ENCODE peak calls at places on chromosomes 12 and 14, in ten cellular contexts. O is ovary; Q is A549; M is kidney; F is neural progenitor cell; L is psoas muscle; X is breast epithelium; N is HCT116; J is osteoblast; P is CD8-positive, alpha-beta T cell. K is an unnamed sample.
A peak's percentile ranks its signal among the peaks of the same experiment; 100 is the strongest.

GRCh38 chr12:1777798-1778197 is 42.6 kb upstream of the LRTM2 start:
- DNase-seq in L (no peak), M (no peak), Q (no peak), F (no peak), J (no peak), P (no peak), N (no peak), O (no peak), X (no peak), K (no peak)

GRCh38 chr14:63578300-63578699 is 35.1 kb upstream of the PPP2R5E start:
- DNase-seq in N (no peak), M (no peak), Q (no peak), O (no peak), F (no peak), X (no peak), L (no peak), J (peak; percentile 41), P (no peak), K (no peak)

GRCh38 chr14:65933400-65934068 is 521.0 kb downstream of the FUT8 start:
- DNase-seq in Q (no peak), L (no peak), M (no peak), F (no peak), P (no peak), J (no peak), N (no peak), O (no peak), X (no peak), K (no peak)

GRCh38 chr12:131455581-131456110 is 255.2 kb upstream of the SFSWAP start:
- DNase-seq in P (no peak), N (no peak), F (no peak), J (no peak), M (no peak), O (no peak), L (no peak), X (no peak), Q (no peak), K (no peak)

GRCh38 chr14:105311838-105312237 is 2.7 kb upstream of the PACS2 start:
- DNase-seq in L (no peak), M (no peak), J (peak; percentile 68), Q (no peak), N (no peak), P (no peak), O (no peak), X (no peak), F (peak; percentile 56), K (no peak)

GRCh38 chr14:53495846-53496343 is 342.8 kb upstream of the DDHD1 start:
- DNase-seq in X (no peak), O (no peak), M (no peak), L (no peak), Q (no peak), N (no peak), F (no peak), J (no peak), P (no peak), K (no peak)

GRCh38 chr12:5965950-5966383 is 20.9 kb upstream of the ANO2 start:
- DNase-seq in X (no peak), Q (peak; percentile 66), P (peak; percentile 39), F (peak; percentile 84), M (peak; percentile 83), L (no peak), J (peak; percentile 93), O (no peak), N (peak; percentile 28), K (no peak)

GRCh38 chr12:27237790-27238771 is 6.0 kb upstream of the STK38L start:
- DNase-seq in M (no peak), F (no peak), P (no peak), N (no peak), O (no peak), Q (no peak), L (no peak), X (no peak), J (no peak), K (no peak)

GRCh38 chr12:10210225-10210624 is 2.5 kb upstream of the GABARAPL1 start:
- DNase-seq in X (no peak), M (no peak), L (no peak), Q (no peak), J (no peak), N (no peak), F (no peak), O (no peak), P (no peak), K (no peak)

GRCh38 chr12:108313609-108314331 is 25.3 kb downstream of the CMKLR1 start:
- DNase-seq in X (no peak), F (no peak), Q (no peak), M (peak; percentile 54), J (no peak), P (no peak), N (no peak), O (no peak), L (peak; percentile 35), K (no peak)

GRCh38 chr14:91418387-91419043 is 895 bp upstream of the CCDC88C start:
- DNase-seq in L (peak; percentile 66), Q (peak; percentile 52), J (peak; percentile 92), P (peak; percentile 84), N (peak; percentile 42), X (peak; percentile 37), O (peak; percentile 37), F (peak; percentile 70), M (peak; percentile 88), K (peak; percentile 78)

GRCh38 chr14:61753631-61754030 is 8.6 kb upstream of the SNAPC1 start:
- DNase-seq in N (no peak), L (no peak), M (no peak), P (no peak), X (no peak), F (no peak), J (no peak), O (no peak), Q (no peak), K (no peak)

GRCh38 chr14:64549805-64550538 is at the start of gene PPP1R36:
- DNase-seq in L (peak; percentile 41), N (no peak), X (no peak), Q (no peak), J (peak; percentile 78), P (peak; percentile 51), F (peak; percentile 32), O (no peak), M (peak; percentile 82), K (peak; percentile 39)

GRCh38 chr12:104648746-104649145 is 192.0 kb downstream of the CHST11 start:
- DNase-seq in L (no peak), Q (no peak), F (no peak), O (no peak), M (no peak), X (no peak), N (no peak), J (no peak), P (no peak), K (no peak)

GRCh38 chr14:39946796-39947195 is 514.6 kb upstream of the FBXO33 start:
- DNase-seq in L (no peak), O (no peak), X (no peak), P (no peak), Q (no peak), M (no peak), N (no peak), J (no peak), F (no peak), K (no peak)

GRCh38 chr14:38838049-38838978 is 264.7 kb downstream of the SEC23A start:
- DNase-seq in N (no peak), M (peak; percentile 64), F (no peak), L (no peak), Q (no peak), O (no peak), X (no peak), J (no peak), P (no peak), K (no peak)

GRCh38 chr12:31850268-31850667 is 108.9 kb upstream of the RESF1 start:
- DNase-seq in M (no peak), F (no peak), X (no peak), L (no peak), N (no peak), Q (no peak), O (no peak), J (no peak), P (no peak), K (no peak)
- H3K9me3 ChIP-seq in M (peaks cover 2% of the 10 kb centered on the region), F (peaks cover 34% of the 10 kb centered on the region), X (peaks cover 37% of the 10 kb centered on the region), L (peaks cover 28% of the 10 kb centered on the region), N (peaks cover 13% of the 10 kb centered on the region), Q (peaks cover 38% of the 10 kb centered on the region), O (no peaks in the 10 kb centered on the region), J (peaks cover 12% of the 10 kb centered on the region), P (peaks cover 9% of the 10 kb centered on the region), K (peaks cover 10% of the 10 kb centered on the region)

DNA sequence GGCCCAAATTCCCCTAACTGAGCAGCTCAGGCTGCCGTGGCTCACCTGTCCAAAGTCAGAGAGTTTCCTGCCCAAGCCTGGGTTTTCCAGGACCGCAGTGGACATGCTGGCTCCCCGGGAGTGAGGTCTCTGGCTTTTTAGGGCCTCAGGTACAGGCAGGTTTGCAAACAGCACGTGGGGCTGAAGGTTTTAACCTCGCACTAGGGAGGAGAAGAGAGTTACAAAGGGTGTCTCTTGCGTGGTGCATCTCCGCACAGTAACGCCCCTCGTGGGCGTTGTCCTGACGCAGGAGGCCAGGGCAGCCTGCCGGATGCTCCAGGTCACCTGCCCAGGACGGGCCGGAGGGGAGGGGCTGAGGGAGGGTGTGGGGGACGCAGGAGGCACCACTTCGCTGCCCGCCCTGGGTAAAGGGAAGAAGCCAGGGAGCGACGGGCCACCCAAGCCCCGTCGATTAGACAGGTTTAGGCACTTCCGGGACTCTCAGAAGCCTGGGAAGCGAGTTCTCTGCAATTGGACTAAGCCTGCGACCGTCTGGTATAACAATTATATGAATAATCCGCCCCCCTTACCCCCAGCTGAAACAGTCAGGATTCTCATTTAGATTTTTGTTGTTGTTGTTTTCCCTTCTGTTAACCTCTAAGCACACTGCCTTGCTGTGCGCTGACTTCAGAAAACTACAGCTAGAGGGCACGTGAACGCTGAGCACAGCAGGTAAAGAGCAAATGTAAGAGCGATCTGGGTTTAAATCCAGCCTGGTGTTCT is at the start of gene PAH:
- DNase-seq in N (no peak), O (no peak), P (peak; percentile 4), J (no peak), X (no peak), Q (no peak), M (peak; percentile 76), L (no peak), F (peak; percentile 50), K (no peak)
- H3K4me3 ChIP-seq in N (peak within 1 kb of the TSS; percentile 33), O (no peak within 1 kb of the TSS), P (peak within 1 kb of the TSS; percentile 45), J (no peak within 1 kb of the TSS), X (peak within 1 kb of the TSS; percentile 51), Q (no peak within 1 kb of the TSS), M (peak within 1 kb of the TSS; percentile 72), L (no peak within 1 kb of the TSS), F (peak within 1 kb of the TSS; percentile 40), K (no peak within 1 kb of the TSS)

DNA sequence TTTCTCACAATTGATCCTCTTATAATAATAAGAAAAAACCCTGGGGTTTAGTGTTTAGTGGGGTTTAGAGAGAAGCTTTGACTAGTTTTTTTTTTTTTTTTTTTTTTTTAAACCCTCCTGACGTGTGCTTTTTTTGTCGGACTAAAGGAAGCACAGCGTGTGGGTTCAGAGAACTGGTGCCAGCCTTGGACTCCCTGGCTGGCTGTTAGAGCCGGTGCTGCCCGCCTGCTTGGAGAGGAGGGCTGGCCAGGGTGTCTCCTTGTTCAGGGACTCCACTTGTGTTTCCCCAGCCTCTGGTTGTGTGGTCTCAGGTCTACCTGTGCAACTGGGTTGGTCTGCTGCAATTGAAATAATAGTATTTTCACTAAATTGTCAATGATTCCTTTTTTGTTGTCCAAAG is 54.1 kb upstream of the ASPG start:
- DNase-seq in P (no peak), N (no peak), J (no peak), F (no peak), M (no peak), X (no peak), Q (no peak), O (no peak), L (no peak), K (no peak)
- TF ChIP-seq CTCF in P (no peak), N (no peak), J (no peak), F (no peak), M (no peak), X (no peak), Q (no peak), O (no peak), L (no peak), K (no peak)

GRCh38 chr12:34405286-34406227 is 383.3 kb downstream of the ALG10 start:
- DNase-seq in Q (no peak), P (peak; percentile 2), L (peak; percentile 2), M (peak; percentile 64), N (no peak), J (peak; percentile 37), X (no peak), O (peak; percentile 3), F (no peak), K (peak; percentile 24)
- H3K9me3 ChIP-seq in Q (peaks cover 12% of the 10 kb centered on the region), P (peaks cover 9% of the 10 kb centered on the region), L (peaks cover 15% of the 10 kb centered on the region), M (peaks cover 3% of the 10 kb centered on the region), N (peaks cover 28% of the 10 kb centered on the region), J (peaks cover 3% of the 10 kb centered on the region), X (peaks cover 97% of the 10 kb centered on the region), O (peaks cover 9% of the 10 kb centered on the region), F (peaks cover 26% of the 10 kb centered on the region), K (peaks cover 66% of the 10 kb centered on the region)

K was measured in lung.